ENCODE peak calls at places on chromosomes 1 and 21, in ten cellular contexts. U, W, G, L, J, S, H, B, M and F are unnamed samples.

GRCh38 chr1:32390904-32391480 is 3.2 kb downstream of the BSDC1 start:
- DNase-seq in U (no peak), W (no peak), G (no peak), L (no peak), J (no peak), S (no peak), H (no peak), B (no peak), M (no peak), F (no peak)

GRCh38 chr1:49298304-49298703 is 521.6 kb upstream of the BEND5 start:
- DNase-seq in U (no peak), W (no peak), G (no peak), L (no peak), J (peak), S (no peak), H (no peak), B (peak), M (no peak), F (no peak)

GRCh38 chr1:204844326-204844725 is 26.3 kb upstream of the NFASC start:
- DNase-seq in U (no peak), W (no peak), G (no peak), L (no peak), J (no peak), S (no peak), H (no peak), B (no peak), M (no peak), F (no peak)

GRCh38 chr21:34593423-34593822 is 21.5 kb downstream of the RCAN1 start:
- DNase-seq in U (no peak), W (no peak), G (no peak), L (no peak), J (no peak), S (no peak), H (no peak), B (no peak), M (no peak), F (no peak)

GRCh38 chr1:25022361-25023189 is 92.5 kb upstream of the RUNX3 start:
- DNase-seq in U (peak), W (no peak), G (peak), L (peak), J (peak), S (no peak), H (no peak), B (peak), M (peak), F (no peak)

GRCh38 chr1:105793541-105794146 is 1262.8 kb upstream of the PRMT6 start:
- DNase-seq in U (no peak), W (no peak), G (no peak), L (no peak), J (peak), S (no peak), H (peak), B (peak), M (peak), F (peak)

GRCh38 chr1:21510885-21511578 is 1.8 kb downstream of the ALPL start:
- DNase-seq in U (no peak), W (no peak), G (no peak), L (no peak), J (no peak), S (no peak), H (no peak), B (no peak), M (no peak), F (no peak)

GRCh38 chr1:24572301-24572700 is 16.4 kb downstream of the NCMAP start:
- DNase-seq in U (no peak), W (no peak), G (no peak), L (no peak), J (no peak), S (no peak), H (no peak), B (no peak), M (no peak), F (no peak)

GRCh38 chr1:109547412-109548320 is 749 bp upstream of the GNAI3 start:
- DNase-seq in U (peak), W (no peak), G (no peak), L (no peak), J (peak), S (no peak), H (no peak), B (no peak), M (peak), F (no peak)

GRCh38 chr21:27772816-27773215 is 805.9 kb upstream of the ADAMTS5 start:
- DNase-seq in U (no peak), W (no peak), G (no peak), L (no peak), J (no peak), S (no peak), H (no peak), B (peak), M (no peak), F (no peak)

GRCh38 chr1:205373022-205373421 is 16.3 kb upstream of the KLHDC8A start:
- DNase-seq in U (no peak), W (peak), G (no peak), L (no peak), J (no peak), S (no peak), H (no peak), B (no peak), M (no peak), F (no peak)

GRCh38 chr1:221719278-221719597 is 22.7 kb downstream of the DUSP10 start:
- DNase-seq in U (no peak), W (no peak), G (no peak), L (no peak), J (no peak), S (no peak), H (no peak), B (no peak), M (no peak), F (no peak)

GRCh38 chr1:221717491-221717865 is 24.4 kb downstream of the DUSP10 start:
- DNase-seq in U (no peak), W (no peak), G (no peak), L (no peak), J (no peak), S (no peak), H (no peak), B (no peak), M (no peak), F (no peak)

GRCh38 chr1:221719987-221720386 is 21.9 kb downstream of the DUSP10 start:
- DNase-seq in U (no peak), W (no peak), G (no peak), L (no peak), J (no peak), S (no peak), H (no peak), B (no peak), M (no peak), F (no peak)

GRCh38 chr1:221716713-221717490 is 25.0 kb downstream of the DUSP10 start:
- DNase-seq in U (no peak), W (no peak), G (no peak), L (no peak), J (no peak), S (no peak), H (no peak), B (no peak), M (no peak), F (no peak)

DNA sequence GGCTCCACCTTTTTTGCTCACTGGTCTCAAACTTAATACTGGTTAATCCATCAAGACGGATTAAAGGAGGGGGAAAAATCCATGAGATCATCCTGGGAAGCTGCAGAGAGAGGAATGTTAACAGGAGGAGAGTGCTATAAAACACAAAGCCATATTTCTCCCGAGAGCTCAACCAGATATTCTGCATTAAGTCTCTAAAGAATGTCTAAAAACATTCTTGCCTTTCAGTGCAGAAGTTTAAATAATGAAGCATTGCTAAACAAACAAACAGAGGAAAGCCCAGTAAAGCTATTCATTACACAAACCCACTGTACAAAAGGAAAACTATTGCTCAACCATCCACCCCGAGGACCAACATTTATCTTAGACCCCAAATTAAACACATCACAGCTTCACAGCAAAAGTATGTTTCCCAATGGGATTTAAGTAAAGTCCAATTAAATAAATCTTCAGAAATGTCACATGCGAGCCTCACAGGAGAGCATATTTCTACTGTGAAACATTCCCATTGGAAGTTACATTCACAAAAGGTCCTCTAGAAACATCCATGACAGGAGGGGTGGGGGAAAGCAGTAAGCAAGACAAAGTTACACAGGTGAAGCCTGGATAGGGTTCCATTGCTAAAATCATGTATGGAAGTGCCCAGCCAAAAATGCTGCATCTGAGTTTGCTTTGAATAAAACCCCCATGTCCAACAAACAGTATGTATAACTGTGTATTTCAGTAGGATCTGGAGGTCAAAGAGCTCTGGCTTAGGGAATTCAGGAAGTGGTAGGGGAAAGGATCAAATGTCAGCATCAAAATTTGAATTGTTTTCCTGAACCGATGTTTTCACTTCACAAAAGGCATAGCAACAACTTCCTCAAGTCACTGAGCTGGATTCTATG is 23.3 kb downstream of the DUSP10 start:
- DNase-seq in U (no peak), W (no peak), G (no peak), L (no peak), J (peak), S (no peak), H (no peak), B (peak), M (no peak), F (no peak)
- TF ChIP-seq CTCF in U (no peak), W (no peak), G (no peak), L (no peak), J (no peak), S (no peak), H (no peak), B (no peak), M (no peak), F (no peak)

GRCh38 chr1:212525479-212526110 is 83.0 kb upstream of the ATF3 start:
- DNase-seq in U (no peak), W (no peak), G (peak), L (no peak), J (peak), S (no peak), H (no peak), B (peak), M (no peak), F (no peak)
- TF ChIP-seq CTCF in U (no peak), W (no peak), G (no peak), L (no peak), J (no peak), S (no peak), H (no peak), B (no peak), M (no peak), F (no peak)

DNA sequence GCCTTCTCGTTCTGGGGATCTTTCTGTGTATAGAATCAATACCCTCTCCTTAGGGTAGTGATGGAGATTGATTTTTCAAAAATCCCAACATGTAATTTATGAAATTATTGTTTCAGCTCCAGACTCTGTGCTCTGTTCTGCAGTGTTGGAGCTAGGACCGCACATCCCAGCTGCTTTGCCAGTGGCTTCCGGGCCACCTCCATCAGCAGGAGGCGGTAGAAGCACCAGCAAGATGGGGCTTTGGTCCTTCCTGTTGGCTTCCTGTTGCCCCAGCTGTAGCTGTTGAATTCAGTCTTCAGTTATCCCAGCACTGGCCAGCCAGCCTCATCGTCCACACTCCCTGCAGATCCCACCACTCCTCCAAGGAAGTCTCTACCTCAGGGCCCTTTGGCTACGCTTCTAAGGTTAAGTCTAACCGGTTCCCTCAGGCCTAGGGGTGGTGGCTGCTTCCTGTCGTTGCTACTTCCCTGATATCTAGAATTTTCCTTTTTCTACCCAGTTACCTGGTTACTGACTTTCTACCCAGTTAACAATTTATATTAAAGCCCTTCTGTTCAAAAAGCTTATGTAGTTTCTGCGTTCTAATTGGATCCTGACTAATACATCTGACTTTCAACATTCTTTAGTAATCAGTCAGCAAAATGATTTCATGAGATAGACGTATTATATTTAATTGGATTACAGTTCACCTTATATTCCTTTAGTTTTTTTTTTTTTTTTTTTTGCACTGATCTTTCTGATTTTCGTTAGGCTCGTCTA is 24.6 kb downstream of the GALNT2 start:
- DNase-seq in U (no peak), W (no peak), G (no peak), L (no peak), J (peak), S (no peak), H (no peak), B (no peak), M (no peak), F (no peak)
- TF ChIP-seq CTCF in U (no peak), W (no peak), G (no peak), L (no peak), J (peak), S (no peak), H (no peak), B (no peak), M (no peak), F (no peak)

GRCh38 chr1:172810480-172810879 is 151.6 kb downstream of the FASLG start:
- DNase-seq in U (no peak), W (no peak), G (no peak), L (no peak), J (peak), S (no peak), H (no peak), B (no peak), M (no peak), F (no peak)
- TF ChIP-seq CTCF in U (no peak), W (no peak), G (no peak), L (no peak), J (no peak), S (no peak), H (no peak), B (no peak), M (no peak), F (no peak)

GRCh38 chr1:245704765-245705164 is 550.0 kb downstream of the KIF26B start:
- DNase-seq in U (no peak), W (no peak), G (no peak), L (no peak), J (peak), S (no peak), H (no peak), B (peak), M (no peak), F (no peak)
- TF ChIP-seq CTCF in U (no peak), W (no peak), G (no peak), L (no peak), J (no peak), S (no peak), H (no peak), B (peak), M (no peak), F (no peak)

DNA sequence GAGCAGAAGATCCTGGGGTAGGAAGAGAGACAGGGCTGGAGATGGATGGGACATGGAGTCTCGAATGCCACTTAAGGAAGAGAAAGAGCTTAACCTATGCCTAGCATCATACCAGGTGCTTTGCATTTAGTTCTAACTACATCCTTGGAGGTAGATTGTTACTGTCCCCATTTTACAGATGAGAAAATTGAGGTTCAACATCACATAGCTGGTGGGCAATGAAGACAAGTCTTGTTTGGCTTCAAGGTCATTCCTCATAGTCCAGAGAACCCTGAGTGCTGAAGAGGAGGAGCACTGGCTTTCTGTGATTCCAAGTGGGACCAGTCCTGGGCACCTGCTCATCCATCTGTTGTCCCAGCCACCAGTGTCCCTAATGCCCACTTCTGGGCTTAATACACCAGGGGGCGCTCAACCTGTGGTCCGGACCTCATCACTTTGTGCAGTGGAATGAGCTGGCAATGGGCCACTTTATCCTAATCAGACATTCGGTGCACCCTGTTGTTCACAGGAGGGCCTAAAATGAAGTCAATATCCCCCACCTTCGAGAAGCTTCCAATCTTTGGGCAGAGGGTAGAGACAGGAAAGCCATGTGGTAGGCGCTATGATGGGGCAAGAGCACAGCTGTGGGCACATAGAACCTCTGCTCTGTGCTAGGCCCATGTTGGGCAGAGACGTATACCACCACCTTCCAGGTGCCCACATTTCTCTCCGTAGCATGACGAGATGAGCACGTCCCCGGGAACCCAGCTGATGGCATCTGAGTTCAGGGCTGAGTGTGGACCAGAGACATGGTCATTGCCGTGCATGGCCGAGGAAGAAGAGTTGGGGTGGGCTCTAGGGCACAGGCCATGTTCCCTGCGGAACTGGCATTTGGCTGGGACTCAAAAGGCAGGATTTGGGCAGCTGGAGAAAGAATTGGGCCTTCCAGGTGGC is 9.2 kb downstream of the RPS6KA1 start:
- DNase-seq in U (peak), W (no peak), G (no peak), L (no peak), J (peak), S (no peak), H (no peak), B (no peak), M (peak), F (peak)
- TF ChIP-seq CTCF in U (peak), W (no peak), G (peak), L (peak), J (peak), S (no peak), H (peak), B (peak), M (peak), F (peak)